ENCODE peak calls at places on chromosomes 3 and 15, in four cellular contexts. E, O, H and R are unnamed samples.

GRCh38 chr15:37921527-37922385 is 12.7 kb upstream of the TMCO5A start:
- DNase-seq in H (no peak), E (no peak), O (no peak), R (no peak)

GRCh38 chr15:46080018-46080417 is 445.2 kb downstream of the SQOR start:
- DNase-seq in O (no peak), E (no peak), H (no peak), R (peak; percentile 9)

GRCh38 chr3:146536681-146537080 is 7.7 kb downstream of the PLSCR1 start:
- DNase-seq in O (no peak), H (no peak), E (no peak), R (no peak)

GRCh38 chr15:101014276-101014675 is 95.1 kb downstream of the LRRK1 start:
- DNase-seq in E (no peak), O (no peak), H (no peak), R (no peak)

GRCh38 chr3:50246517-50246954 is 10.5 kb downstream of the GNAI2 start:
- DNase-seq in E (no peak), O (peak; percentile 66), H (peak; percentile 92), R (peak; percentile 85)

GRCh38 chr3:134607054-134608022 is 43.5 kb downstream of the KY start:
- DNase-seq in O (no peak), E (no peak), H (no peak), R (no peak)

GRCh38 chr3:61381745-61382392 is 130.6 kb upstream of the FHIT start:
- DNase-seq in E (no peak), H (no peak), O (peak; percentile 53), R (no peak)

GRCh38 chr3:169389925-169390253 is 273.6 kb downstream of the MECOM start:
- DNase-seq in E (no peak), H (no peak), O (no peak), R (no peak)

GRCh38 chr15:100602822-100603393 is 519 bp downstream of the ASB7 start:
- DNase-seq in O (peak; percentile 23), H (peak; percentile 3), E (no peak), R (no peak)

GRCh38 chr15:92681141-92681622 is 25.6 kb upstream of the FAM174B start:
- DNase-seq in H (peak; percentile 44), O (peak; percentile 13), E (no peak), R (peak; percentile 96)

GRCh38 chr3:127588675-127589577 is 1.6 kb downstream of the TPRA1 start:
- DNase-seq in H (peak; percentile 59), E (no peak), O (no peak), R (peak; percentile 47)

GRCh38 chr3:177606891-177607290 is 409.6 kb upstream of the TBL1XR1 start:
- DNase-seq in O (no peak), H (no peak), E (no peak), R (no peak)

GRCh38 chr3:132180337-132180791 is 136.8 kb upstream of the ACP3 start:
- DNase-seq in H (peak; percentile 46), E (peak; percentile 30), O (peak; percentile 36), R (no peak)

GRCh38 chr3:42600958-42601675 is 631 bp downstream of the NKTR start:
- DNase-seq in O (peak; percentile 52), E (no peak), H (peak; percentile 31), R (peak; percentile 25)

GRCh38 chr15:85000189-85000864 is 18.7 kb downstream of the PDE8A start:
- DNase-seq in E (no peak), H (no peak), O (no peak), R (no peak)

GRCh38 chr15:54803987-54804386 is 392.8 kb downstream of the RSL24D1 start:
- DNase-seq in E (no peak), O (no peak), H (no peak), R (no peak)

GRCh38 chr3:9213019-9213646 is 36.3 kb downstream of the SRGAP3 start:
- DNase-seq in O (peak; percentile 48), H (no peak), E (no peak), R (no peak)

GRCh38 chr3:38138347-38139190 is at the start of gene MYD88:
- DNase-seq in E (no peak), O (peak; percentile 59), H (no peak), R (peak; percentile 8)